ENCODE peak calls at places on chromosomes 7 and 10, in seven cellular contexts. K is fibroblast of lung; W is H54; D is cardiac muscle cell; G is mesendoderm; I is stimulated activated CD4-positive, alpha-beta T cell treated with anti-CD3 and anti-CD28 coated beads, Interleukin-2, amount 100 ng/mL, for 48 hours; Q is GM23248. Z is an unnamed sample.

GRCh38 chr10:73899401-73899780 is 11.5 kb upstream of the PLAU start:
- DNase-seq in K (peak), W (peak), D (peak), G (peak), I (no peak), Q (peak), Z (no peak)

GRCh38 chr7:33692956-33693355 is 212.4 kb upstream of the BMPER start:
- DNase-seq in K (peak), W (peak), D (peak), G (no peak), I (no peak), Q (peak), Z (no peak)

GRCh38 chr7:45347804-45348203 is 190.2 kb downstream of the RAMP3 start:
- DNase-seq in K (no peak), W (no peak), D (peak), G (peak), I (no peak), Q (peak), Z (no peak)

GRCh38 chr10:132489053-132489703 is 48.4 kb upstream of the INPP5A start:
- DNase-seq in K (peak), W (peak), D (no peak), G (no peak), I (no peak), Q (peak), Z (no peak)

GRCh38 chr10:70331486-70332268 is 47.9 kb upstream of the NPFFR1 start:
- DNase-seq in K (peak), W (peak), D (peak), G (peak), I (no peak), Q (peak), Z (no peak)

GRCh38 chr10:87589653-87590052 is 70.0 kb upstream of the PAPSS2 start:
- DNase-seq in K (no peak), W (no peak), D (no peak), G (no peak), I (no peak), Q (peak), Z (no peak)

GRCh38 chr10:96721207-96721572 is 876 bp upstream of the PIK3AP1 start:
- DNase-seq in K (no peak), W (no peak), D (no peak), G (peak), I (no peak), Q (no peak), Z (no peak)

GRCh38 chr10:132861116-132861691 is 75.3 kb upstream of the NKX6-2 start:
- DNase-seq in K (no peak), W (no peak), D (no peak), G (no peak), I (no peak), Q (peak), Z (no peak)

GRCh38 chr10:50360486-50360885 is 109.2 kb upstream of the ASAH2 start:
- DNase-seq in K (peak), W (no peak), D (peak), G (no peak), I (no peak), Q (peak), Z (no peak)

GRCh38 chr10:110067960-110068770 is 60.4 kb downstream of the ADD3 start:
- DNase-seq in K (peak), W (no peak), D (peak), G (peak), I (no peak), Q (peak), Z (no peak)

GRCh38 chr7:97307521-97308108 is 190.1 kb downstream of the SDHAF3 start:
- DNase-seq in K (peak), W (no peak), D (no peak), G (no peak), I (no peak), Q (no peak), Z (no peak)

GRCh38 chr7:109967401-109967800 is 1123.5 kb upstream of the LRRN3 start:
- DNase-seq in K (no peak), W (no peak), D (no peak), G (no peak), I (no peak), Q (no peak), Z (no peak)

GRCh38 chr10:86265877-86266259 is 100.7 kb downstream of the GRID1 start:
- DNase-seq in K (no peak), W (no peak), D (no peak), G (no peak), I (no peak), Q (no peak), Z (no peak)

GRCh38 chr7:116672596-116673503 is 854 bp downstream of the MET start:
- DNase-seq in K (peak), W (no peak), D (peak), G (no peak), I (no peak), Q (peak), Z (no peak)

GRCh38 chr7:71705217-71705616 is 573.3 kb downstream of the GALNT17 start:
- DNase-seq in K (no peak), W (no peak), D (no peak), G (no peak), I (no peak), Q (no peak), Z (no peak)